ENCODE peak calls at places on chromosomes 16 and 17, in six cellular contexts. X is adrenal gland, J is mammary epithelial cell, M is pancreas, K is WERI-Rb-1, Z is neural progenitor cell. O is an unnamed sample. For H3K36me3, the result is how much of the 10 kb centered on the place peaks cover.

GRCh38 chr16:76955629-76956028 is 235.4 kb upstream of the MON1B start:
- DNase-seq in M (no peak), X (no peak), Z (no peak), K (no peak), J (peak), O (no peak)

GRCh38 chr17:17448723-17449122 is 28.1 kb upstream of the MED9 start:
- DNase-seq in Z (no peak), K (no peak), X (no peak), J (no peak), M (no peak), O (no peak)

GRCh38 chr17:2755941-2756724 is 6.7 kb upstream of the CCDC92B start:
- DNase-seq in J (no peak), M (peak), X (no peak), Z (peak), K (no peak), O (peak)

GRCh38 chr16:997440-998051 is 16.0 kb downstream of the SOX8 start:
- DNase-seq in M (no peak), K (no peak), J (peak), Z (peak), X (peak), O (peak)

GRCh38 chr16:24800586-24800985 is 45.2 kb upstream of the SLC5A11 start:
- DNase-seq in M (no peak), J (peak), Z (no peak), K (peak), X (no peak), O (no peak)

GRCh38 chr17:29039764-29040598 is 3.0 kb upstream of the PIPOX start:
- DNase-seq in M (no peak), J (peak), X (no peak), Z (peak), K (peak), O (no peak)

GRCh38 chr17:78281249-78281865 is 49.9 kb downstream of the TMEM235 start:
- DNase-seq in X (no peak), M (no peak), K (no peak), J (no peak), Z (no peak), O (no peak)

GRCh38 chr17:77560417-77560816 is 398.1 kb upstream of the TNRC6C start:
- DNase-seq in J (no peak), M (no peak), Z (no peak), X (no peak), K (no peak), O (no peak)

GRCh38 chr16:2028620-2029220 is 2.0 kb downstream of the NHERF2 start:
- DNase-seq in K (no peak), J (no peak), X (no peak), M (no peak), Z (no peak), O (no peak)

GRCh38 chr16:28189237-28189636 is 22.5 kb downstream of the XPO6 start:
- DNase-seq in K (no peak), J (no peak), Z (no peak), M (no peak), X (no peak), O (no peak)

GRCh38 chr16:74605746-74606520 is 981 bp downstream of the GLG1 start:
- DNase-seq in X (no peak), K (no peak), J (no peak), Z (peak), M (no peak), O (no peak)

GRCh38 chr16:51994597-51994996 is 552.3 kb downstream of the TOX3 start:
- DNase-seq in M (peak), K (no peak), X (peak), J (peak), Z (no peak), O (no peak)

GRCh38 chr17:14693382-14693781 is 392.5 kb downstream of the HS3ST3B1 start:
- DNase-seq in K (no peak), Z (no peak), X (no peak), J (no peak), M (no peak), O (no peak)

GRCh38 chr16:51888021-51888420 is 658.9 kb downstream of the TOX3 start:
- DNase-seq in X (no peak), J (peak), M (no peak), K (no peak), Z (no peak), O (no peak)

GRCh38 chr16:68146583-68146982 is 61.4 kb downstream of the NFATC3 start:
- DNase-seq in X (no peak), K (no peak), M (no peak), J (no peak), Z (no peak), O (no peak)

GRCh38 chr16:23374721-23375120 is 72.6 kb downstream of the SCNN1B start:
- DNase-seq in K (no peak), M (peak), X (no peak), Z (no peak), J (peak), O (peak)

GRCh38 chr17:80277751-80278671 is 17.4 kb downstream of the RNF213 start:
- DNase-seq in M (no peak), J (peak), X (peak), Z (no peak), K (no peak), O (peak)

DNA sequence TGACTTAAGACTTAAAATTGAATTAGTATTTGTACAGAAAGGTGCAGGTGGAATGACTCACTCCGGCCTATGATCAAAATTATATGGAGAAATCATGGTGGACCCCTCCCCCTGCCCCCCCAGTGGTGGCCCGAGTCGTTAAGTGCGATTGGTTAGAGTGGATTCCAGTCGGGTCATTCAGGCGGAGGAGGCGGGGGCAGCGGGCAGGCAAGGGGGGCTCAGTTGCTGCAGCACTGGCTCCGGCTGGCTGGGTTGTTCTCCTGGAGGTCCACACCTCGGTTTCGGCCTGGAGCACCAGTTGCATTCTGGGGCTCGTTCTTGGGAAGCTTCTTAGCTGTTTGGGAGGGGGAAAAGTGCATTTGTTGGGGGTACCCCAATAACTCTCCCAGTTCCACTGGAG is 3.0 kb downstream of the HSPB9 start:
- DNase-seq in J (no peak), Z (no peak), K (no peak), M (no peak), X (no peak), O (no peak)
- H3K36me3 ChIP-seq in J (under half), Z (under half), K (half or more), M (under half), X (under half), O (under half)

GRCh38 chr16:81443688-81444447 is 740 bp upstream of the CMIP start:
- DNase-seq in X (peak), J (no peak), Z (no peak), K (peak), M (peak), O (no peak)
- H3K36me3 ChIP-seq in X (under half), J (under half), Z (under half), K (under half), M (under half), O (under half)

DNA sequence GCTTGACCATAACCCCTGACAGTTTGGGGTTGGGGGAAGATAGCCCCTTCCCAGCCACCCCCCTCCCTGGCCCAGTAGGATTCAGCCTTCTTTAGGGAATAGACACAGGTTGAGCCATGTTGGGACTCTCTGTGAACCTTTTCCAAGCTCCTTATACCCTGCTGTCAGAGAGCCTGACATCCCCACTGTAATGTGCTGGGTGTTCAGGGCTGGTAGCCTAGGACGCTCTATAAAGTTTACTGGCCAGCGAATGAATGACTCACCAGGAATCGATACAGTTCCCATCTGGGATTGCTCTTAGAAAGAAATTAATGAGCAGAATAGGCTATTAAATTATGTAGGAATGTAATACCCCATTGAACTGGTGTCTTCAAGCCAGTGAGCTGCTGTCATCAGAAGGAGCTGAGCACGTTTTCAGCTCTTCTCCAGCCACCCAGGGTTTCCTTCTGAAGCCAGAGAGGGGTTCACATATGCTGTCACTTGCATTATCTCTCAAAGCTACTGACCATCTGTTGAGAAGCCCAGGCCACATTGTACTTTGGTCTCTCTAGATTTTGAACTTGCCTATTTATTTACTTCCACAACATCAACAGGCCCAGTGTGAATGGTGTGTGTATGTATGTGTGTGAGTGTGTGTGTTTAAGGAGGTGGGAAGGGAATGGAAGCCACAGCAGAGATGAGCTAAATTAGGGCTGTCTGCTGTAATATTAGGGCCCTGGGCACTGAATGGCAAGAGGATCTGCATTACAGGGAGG is 64.9 kb downstream of the SPACA3 start:
- DNase-seq in Z (no peak), M (no peak), X (no peak), K (no peak), J (no peak), O (no peak)
- H3K36me3 ChIP-seq in Z (under half), M (under half), X (under half), K (under half), J (under half), O (under half)

DNA sequence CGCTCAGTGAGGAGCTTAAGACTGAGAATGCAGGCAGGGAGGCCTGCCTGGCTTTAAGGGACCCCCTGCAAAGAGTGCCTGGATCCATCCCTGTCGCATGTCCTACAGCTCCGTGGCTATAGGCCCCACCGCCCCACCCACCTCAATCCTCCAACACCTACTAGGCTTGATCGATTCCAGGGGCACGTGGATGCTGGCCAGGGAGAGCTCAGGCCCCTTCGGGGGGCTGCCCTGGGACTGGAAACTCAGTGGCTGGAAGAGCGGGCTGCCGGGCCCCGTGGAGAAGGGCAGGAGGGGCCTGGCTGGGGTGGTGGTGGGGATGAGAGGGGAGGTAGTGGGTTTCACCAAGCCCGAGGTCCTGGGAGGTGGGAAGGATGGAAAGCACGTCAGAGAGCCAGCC is 22.2 kb downstream of the GGA3 start:
- DNase-seq in J (no peak), Z (no peak), X (no peak), M (no peak), K (no peak), O (no peak)
- H3K36me3 ChIP-seq in J (under half), Z (under half), X (under half), M (under half), K (half or more), O (half or more)

DNA sequence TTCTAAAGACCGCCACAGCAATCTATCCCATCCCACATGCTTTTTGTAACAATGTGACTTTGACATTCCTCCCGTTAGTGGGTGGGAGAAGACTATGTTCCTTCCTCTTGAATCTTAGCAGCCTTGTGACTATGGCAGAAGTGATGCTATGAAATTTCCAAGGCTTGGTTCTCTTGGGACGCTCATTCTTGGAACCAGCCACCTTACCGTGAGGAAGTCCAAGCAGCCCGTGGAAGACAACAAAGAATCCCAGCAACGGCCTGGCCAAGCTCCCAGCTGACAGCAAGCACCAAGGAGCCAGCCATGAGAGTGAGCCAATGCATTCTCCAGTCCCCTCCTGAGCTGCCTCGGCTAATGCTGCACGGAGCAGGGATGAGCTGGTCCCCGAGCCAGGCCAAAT is 62.3 kb downstream of the VPS53 start:
- DNase-seq in Z (no peak), K (no peak), X (no peak), J (no peak), M (no peak), O (no peak)
- H3K36me3 ChIP-seq in Z (under half), K (under half), X (under half), J (under half), M (under half), O (under half)

GRCh38 chr17:51563961-51564360 is 303.6 kb downstream of the UTP18 start:
- DNase-seq in Z (no peak), J (no peak), X (no peak), M (no peak), K (no peak), O (no peak)
- H3K36me3 ChIP-seq in Z (under half), J (under half), X (under half), M (under half), K (under half), O (under half)

DNA sequence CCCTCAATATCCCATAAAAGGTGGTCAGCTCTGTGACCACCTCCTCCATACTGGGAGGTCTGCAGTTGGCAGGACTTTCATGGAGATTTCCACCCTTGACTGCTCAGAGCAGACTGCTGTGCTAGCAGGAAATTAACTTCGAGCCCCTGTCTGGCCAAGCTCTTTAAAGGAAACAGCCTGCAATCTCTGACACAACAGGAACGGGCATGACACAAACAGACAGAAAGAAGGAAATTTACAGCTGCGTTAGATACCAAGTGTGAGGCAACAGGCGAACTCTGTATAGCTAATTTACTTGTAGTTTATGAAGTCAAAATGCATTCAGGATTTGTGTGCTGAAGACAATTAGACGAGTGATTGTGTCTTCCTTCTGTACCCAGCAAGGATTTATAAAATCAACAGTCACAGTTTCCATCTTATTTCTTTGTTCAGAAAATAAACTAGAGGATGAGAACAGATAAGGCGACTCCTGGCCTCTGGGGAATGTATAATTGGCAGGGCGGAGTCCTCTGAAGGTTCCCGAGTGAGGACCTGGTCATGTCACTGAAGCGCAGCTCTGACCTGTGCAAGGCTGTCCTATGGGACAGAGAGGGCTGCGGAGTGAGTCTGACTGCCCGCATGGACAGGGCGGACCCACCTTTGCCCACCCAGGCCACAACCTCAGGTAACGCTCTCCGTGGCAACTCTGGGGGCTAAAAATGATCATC is 16.1 kb downstream of the WIPI1 start:
- DNase-seq in K (no peak), M (no peak), J (no peak), Z (no peak), X (peak), O (no peak)
- H3K36me3 ChIP-seq in K (under half), M (under half), J (under half), Z (under half), X (under half), O (under half)

GRCh38 chr17:44191941-44192496 is 5.2 kb downstream of the TMUB2 start:
- DNase-seq in K (no peak), Z (no peak), X (no peak), M (no peak), J (no peak), O (peak)

GRCh38 chr17:44192750-44193149 is 6.0 kb downstream of the TMUB2 start:
- DNase-seq in J (no peak), Z (no peak), X (no peak), M (no peak), K (no peak), O (no peak)

GRCh38 chr17:44191389-44191788 is 4.6 kb downstream of the TMUB2 start:
- DNase-seq in J (no peak), M (no peak), Z (no peak), K (no peak), X (no peak), O (no peak)

GRCh38 chr17:44188757-44189403 is 2.1 kb downstream of the TMUB2 start:
- DNase-seq in Z (no peak), X (no peak), J (no peak), M (no peak), K (no peak), O (no peak)

DNA sequence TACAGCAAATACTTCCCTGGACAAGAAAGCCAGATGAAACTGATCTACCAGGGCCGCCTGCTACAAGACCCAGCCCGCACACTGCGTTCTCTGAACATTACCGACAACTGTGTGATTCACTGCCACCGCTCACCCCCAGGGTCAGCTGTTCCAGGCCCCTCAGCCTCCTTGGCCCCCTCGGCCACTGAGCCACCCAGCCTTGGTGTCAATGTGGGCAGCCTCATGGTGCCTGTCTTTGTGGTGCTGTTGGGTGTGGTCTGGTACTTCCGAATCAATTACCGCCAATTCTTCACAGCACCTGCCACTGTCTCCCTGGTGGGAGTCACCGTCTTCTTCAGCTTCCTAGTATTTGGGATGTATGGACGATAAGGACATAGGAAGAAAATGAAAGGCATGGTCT is 3.7 kb downstream of the TMUB2 start:
- DNase-seq in M (no peak), K (no peak), Z (no peak), J (no peak), X (no peak), O (no peak)
- H3K36me3 ChIP-seq in M (under half), K (half or more), Z (under half), J (under half), X (under half), O (under half)

DNA sequence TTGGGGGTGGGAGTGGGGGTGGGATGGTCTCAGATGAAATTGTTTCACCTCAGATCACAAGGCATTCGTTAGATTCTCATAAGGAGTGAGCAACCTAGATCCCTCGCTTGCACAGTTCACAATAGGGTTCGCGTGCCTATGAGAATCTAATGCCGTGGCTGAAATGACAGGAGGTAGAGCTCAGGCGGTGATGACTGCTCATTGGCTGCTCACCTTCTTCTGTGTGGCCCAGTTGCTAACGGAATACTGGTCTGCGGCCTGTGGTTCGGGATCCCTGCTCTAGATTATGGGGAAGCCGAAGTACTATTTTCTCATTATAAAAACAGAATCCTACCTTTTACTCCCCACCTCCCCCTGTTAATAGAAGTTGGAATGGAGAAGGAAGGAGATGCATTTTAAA is 18.9 kb downstream of the CLTC start:
- DNase-seq in Z (no peak), K (no peak), J (no peak), M (no peak), X (no peak), O (peak)
- H3K36me3 ChIP-seq in Z (under half), K (under half), J (under half), M (under half), X (under half), O (under half)

DNA sequence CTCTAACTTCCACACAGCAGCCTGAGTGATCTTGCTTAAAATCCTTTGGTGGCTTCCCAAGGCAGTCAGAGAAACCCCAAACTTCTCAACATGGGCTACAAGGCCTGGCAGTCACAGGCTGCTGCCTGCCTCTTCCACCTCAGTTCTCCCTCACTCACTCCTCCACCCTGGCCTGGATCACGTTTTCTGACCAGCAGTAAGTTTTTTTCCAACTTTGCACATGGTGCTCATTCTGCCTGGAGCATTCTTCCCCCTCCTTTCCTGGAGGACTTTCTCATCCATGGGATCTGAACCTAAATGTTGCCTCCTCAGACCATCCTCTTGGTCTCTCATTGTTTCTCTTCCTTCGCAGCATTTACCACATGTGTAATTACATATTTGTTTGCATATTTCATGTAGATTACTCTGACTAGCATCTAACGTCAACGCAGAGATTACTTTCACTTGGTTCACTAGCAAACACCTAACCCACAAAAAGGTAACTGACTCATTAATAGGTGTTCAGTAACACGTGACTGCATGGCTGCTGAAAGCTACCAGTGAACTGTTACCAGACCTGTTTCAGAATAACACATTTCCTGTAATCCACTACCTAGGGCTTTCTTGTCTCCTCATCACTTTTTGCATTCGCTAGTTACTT is 17.1 kb downstream of the GNA13 start:
- DNase-seq in Z (no peak), M (no peak), X (no peak), J (peak), K (no peak), O (no peak)
- H3K36me3 ChIP-seq in Z (under half), M (under half), X (under half), J (under half), K (under half), O (under half)